ENCODE peak calls at places on chromosomes 6 and 20, in six cellular contexts. K is endodermal cell, Q is tibial nerve, S is Caco-2, B is GM23248, E is psoas muscle. G is an unnamed sample.

GRCh38 chr20:51076841-51077543 is 54.1 kb upstream of the KCNG1 start:
- DNase-seq in K (peak; percentile 43), Q (no peak), S (no peak), B (no peak), E (no peak), G (no peak)

GRCh38 chr6:19578489-19578888 is 258.7 kb upstream of the ID4 start:
- DNase-seq in K (no peak), Q (no peak), S (no peak), B (peak; percentile 57), E (no peak), G (no peak)

GRCh38 chr6:9851541-9852380 is 563.1 kb downstream of the TFAP2A start:
- DNase-seq in K (peak; percentile 87), Q (no peak), S (peak; percentile 36), B (peak; percentile 21), E (no peak), G (no peak)

GRCh38 chr6:20669571-20670314 is 135.5 kb downstream of the CDKAL1 start:
- DNase-seq in K (no peak), Q (no peak), S (no peak), B (no peak), E (no peak), G (no peak)

GRCh38 chr20:45987108-45987780 is 15.2 kb upstream of the ZNF335 start:
- DNase-seq in K (peak; percentile 96), Q (peak; percentile 39), S (peak; percentile 90), B (peak; percentile 73), E (peak; percentile 84), G (peak; percentile 37)

GRCh38 chr6:30752164-30752927 is 8.0 kb upstream of the IER3 start:
- DNase-seq in K (no peak), Q (peak; percentile 82), S (no peak), B (peak; percentile 99), E (peak; percentile 99), G (peak; percentile 100)

GRCh38 chr6:90820436-90820835 is 233.6 kb upstream of the MAP3K7 start:
- DNase-seq in K (no peak), Q (no peak), S (no peak), B (no peak), E (no peak), G (no peak)

GRCh38 chr6:2434911-2435310 is 189.5 kb upstream of the GMDS start:
- DNase-seq in K (no peak), Q (no peak), S (no peak), B (no peak), E (no peak), G (no peak)

GRCh38 chr6:19837511-19838441 is 606 bp downstream of the ID4 start:
- DNase-seq in K (peak; percentile 86), Q (no peak), S (peak; percentile 38), B (peak; percentile 78), E (peak; percentile 54), G (peak; percentile 28)

GRCh38 chr20:45910670-45911485 is 1.1 kb downstream of the PLTP start:
- DNase-seq in K (peak; percentile 100), Q (peak; percentile 99), S (peak; percentile 74), B (peak; percentile 99), E (peak; percentile 97), G (peak; percentile 100)

GRCh38 chr20:62938105-62938888 is at the start of gene GID8:
- DNase-seq in K (peak; percentile 69), Q (no peak), S (peak; percentile 83), B (peak; percentile 86), E (peak; percentile 76), G (peak; percentile 49)
- H3K36me3 ChIP-seq in K (peaks cover 51% of the 10 kb centered on the region), Q (peaks cover 38% of the 10 kb centered on the region), S (peaks cover 18% of the 10 kb centered on the region), B (no peaks in the 10 kb centered on the region), E (peaks cover 40% of the 10 kb centered on the region), G (peaks cover 4% of the 10 kb centered on the region)

GRCh38 chr6:111280445-111280844 is 193.1 kb downstream of the SLC16A10 start:
- DNase-seq in K (no peak), Q (no peak), S (no peak), B (no peak), E (no peak), G (no peak)

GRCh38 chr6:111282564-111282963 is 195.3 kb downstream of the SLC16A10 start:
- DNase-seq in K (no peak), Q (no peak), S (no peak), B (no peak), E (no peak), G (no peak)

GRCh38 chr6:111277819-111278218 is 190.5 kb downstream of the SLC16A10 start:
- DNase-seq in K (no peak), Q (no peak), S (peak; percentile 30), B (no peak), E (no peak), G (no peak)

GRCh38 chr6:111278738-111279137 is 191.4 kb downstream of the SLC16A10 start:
- DNase-seq in K (no peak), Q (no peak), S (no peak), B (no peak), E (no peak), G (no peak)

DNA sequence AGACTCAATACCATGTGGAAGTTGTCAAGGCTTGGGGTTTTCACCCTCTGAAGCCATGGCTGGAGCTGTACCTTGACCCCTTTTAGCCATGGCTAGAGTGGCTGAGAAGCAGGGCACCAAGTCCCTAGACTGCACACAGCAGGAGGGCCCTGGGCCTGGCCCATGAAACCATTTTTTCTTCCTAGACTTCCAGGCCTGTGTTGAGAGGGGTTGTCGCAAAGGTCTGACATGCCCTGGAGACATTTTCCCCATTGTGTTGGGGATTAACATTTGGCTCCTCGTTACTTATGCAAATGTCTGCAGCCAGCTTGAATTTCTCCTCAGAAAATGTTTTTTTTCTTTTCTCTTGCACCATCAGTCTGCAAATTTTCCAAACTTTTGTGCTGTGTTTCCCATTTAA is 196.4 kb downstream of the SLC16A10 start:
- DNase-seq in K (no peak), Q (no peak), S (no peak), B (no peak), E (no peak), G (no peak)
- H3K4me3 ChIP-seq in K (no peak overlapping the region), Q (no peak overlapping the region), S (no peak overlapping the region), B (no peak overlapping the region), E (no peak overlapping the region), G (no peak overlapping the region)

DNA sequence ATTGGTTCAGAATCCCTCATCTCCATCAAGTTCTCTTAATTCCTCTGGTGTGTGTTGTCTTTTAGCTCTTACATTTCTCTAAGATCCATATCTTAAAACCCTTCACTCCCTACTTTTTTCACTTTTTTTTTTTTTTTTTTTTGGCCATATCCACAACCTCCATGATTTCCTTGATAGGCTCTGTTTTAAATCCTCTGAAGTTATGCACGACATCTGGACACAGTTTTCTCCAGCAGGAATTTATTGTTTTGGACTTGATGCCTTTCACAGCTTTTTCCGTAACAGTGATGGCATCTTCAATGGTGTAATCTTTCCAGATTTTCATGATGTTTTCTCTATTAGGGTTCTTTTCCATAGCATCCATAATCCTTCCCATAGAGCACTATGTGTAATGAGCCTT is 57.0 kb downstream of the NCOA3 start:
- DNase-seq in K (no peak), Q (no peak), S (no peak), B (peak; percentile 32), E (no peak), G (no peak)
- H3K36me3 ChIP-seq in K (peaks cover 5% of the 10 kb centered on the region), Q (no peaks in the 10 kb centered on the region), S (no peaks in the 10 kb centered on the region), B (no peaks in the 10 kb centered on the region), E (no peaks in the 10 kb centered on the region), G (no peaks in the 10 kb centered on the region)

GRCh38 chr6:42090819-42091717 is 40.7 kb downstream of the TAF8 start:
- DNase-seq in K (no peak), Q (no peak), S (no peak), B (no peak), E (peak; percentile 3), G (no peak)
- H3K4me3 ChIP-seq in K (no peak overlapping the region), Q (no peak overlapping the region), S (no peak overlapping the region), B (no peak overlapping the region), E (no peak overlapping the region), G (no peak overlapping the region)

DNA sequence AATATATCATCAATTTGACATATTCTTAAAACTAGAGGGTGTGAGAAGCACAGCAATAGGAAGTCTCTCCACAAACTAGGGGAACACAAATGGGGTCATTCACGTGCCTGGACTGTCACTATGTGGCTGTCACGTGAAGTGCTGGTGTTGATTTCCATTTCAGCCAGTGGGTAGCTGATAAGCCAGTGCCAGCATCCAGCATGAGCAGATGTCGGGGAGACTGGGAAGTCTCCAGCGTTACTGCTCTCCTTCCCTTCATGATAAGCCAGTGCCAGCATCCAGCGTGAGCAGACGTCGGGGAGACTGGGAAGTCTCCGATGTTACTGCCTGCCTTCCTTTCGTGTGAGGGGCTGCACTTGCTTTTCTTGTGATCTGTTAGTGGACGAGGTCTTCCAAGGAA is 5.6 kb upstream of the SLC17A9 start:
- DNase-seq in K (no peak), Q (no peak), S (no peak), B (no peak), E (no peak), G (no peak)
- H3K36me3 ChIP-seq in K (peaks cover 85% of the 10 kb centered on the region), Q (peaks cover 90% of the 10 kb centered on the region), S (peaks cover 29% of the 10 kb centered on the region), B (peaks cover 27% of the 10 kb centered on the region), E (peaks cover 90% of the 10 kb centered on the region), G (peaks cover 17% of the 10 kb centered on the region)

GRCh38 chr20:49978685-49979029 is 4.1 kb upstream of the SNAI1 start:
- DNase-seq in K (no peak), Q (no peak), S (no peak), B (no peak), E (no peak), G (no peak)
- H3K4me3 ChIP-seq in K (no peak overlapping the region), Q (no peak overlapping the region), S (peak overlapping the region; percentile 48), B (no peak overlapping the region), E (peak overlapping the region; percentile 59), G (no peak overlapping the region)

DNA sequence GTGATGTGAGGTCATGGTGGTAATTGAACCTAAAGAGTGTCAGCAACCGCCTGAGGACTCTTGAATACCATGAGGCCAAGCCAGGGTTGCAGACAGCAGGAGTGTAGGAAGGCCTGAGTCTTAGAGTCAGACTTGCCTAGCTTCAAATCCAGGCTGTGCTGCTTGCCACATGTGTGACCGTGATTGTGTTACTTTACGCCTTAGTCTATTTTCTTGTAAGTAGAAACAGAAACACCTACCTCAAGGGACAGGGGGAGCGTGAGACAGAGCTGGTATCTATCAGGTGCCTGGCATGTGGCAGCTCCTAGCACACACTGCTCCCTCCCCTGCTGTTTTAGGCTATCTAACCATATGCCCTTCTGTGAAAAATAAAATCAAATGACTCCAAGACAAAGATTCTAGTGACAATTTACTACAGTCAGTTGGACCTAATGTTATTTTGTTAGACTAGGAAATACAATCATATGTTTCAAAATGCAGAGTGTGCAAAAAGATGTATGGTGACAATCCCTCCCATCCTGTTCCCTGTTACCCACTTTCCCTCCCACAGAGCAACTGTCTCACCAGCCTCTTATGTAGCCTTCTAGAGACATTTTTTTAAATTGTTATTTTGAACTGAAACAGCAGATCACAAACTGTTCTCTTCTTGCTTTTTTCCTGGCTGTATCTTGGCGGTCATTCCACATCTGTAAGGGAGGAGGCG is 21.7 kb downstream of the TAF8 start:
- DNase-seq in K (no peak), Q (no peak), S (no peak), B (no peak), E (peak; percentile 0), G (no peak)
- H3K36me3 ChIP-seq in K (peaks cover 43% of the 10 kb centered on the region), Q (peaks cover 93% of the 10 kb centered on the region), S (peaks cover 3% of the 10 kb centered on the region), B (peaks cover 5% of the 10 kb centered on the region), E (peaks cover 95% of the 10 kb centered on the region), G (peaks cover 5% of the 10 kb centered on the region)

DNA sequence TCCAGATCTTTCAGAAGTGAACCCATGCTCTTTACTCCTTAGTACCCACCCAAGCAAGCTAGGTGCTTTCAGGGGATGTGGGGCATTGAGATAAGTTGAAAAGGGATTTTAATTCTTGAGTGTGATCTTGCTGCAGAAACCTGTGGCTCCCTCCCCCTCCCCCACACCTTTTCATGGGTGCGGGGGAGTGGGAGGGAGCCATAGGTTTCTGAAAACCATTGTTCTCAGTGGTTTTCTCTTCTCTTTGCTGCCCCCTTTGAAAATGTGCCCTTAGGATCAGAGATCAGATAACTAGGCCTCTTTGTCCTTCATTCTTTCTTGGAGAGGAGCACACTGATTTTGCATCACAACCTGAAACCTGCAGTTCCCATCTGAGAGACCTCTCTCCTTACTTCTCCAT is 2.4 kb downstream of the PCSK2 start:
- DNase-seq in K (peak; percentile 58), Q (no peak), S (no peak), B (no peak), E (no peak), G (no peak)
- H3K4me3 ChIP-seq in K (peak overlapping the region; percentile 60), Q (no peak overlapping the region), S (no peak overlapping the region), B (no peak overlapping the region), E (no peak overlapping the region), G (no peak overlapping the region)